ENCODE peak calls at places on chromosomes 5 and 9, in ten cellular contexts. G is GM12865; D is CD4-positive, CD25-positive, alpha-beta regulatory T cell; I is tibial nerve; X is spleen; P is GM23248; E is cardiac muscle cell; C is BJ; L is brain microvascular endothelial cell; N is fibroblast of the aortic adventitia. Q is an unnamed sample.

GRCh38 chr9:135512904-135513303 is 8.3 kb upstream of the LCN1 start:
- DNase-seq in D (no peak), C (no peak), X (no peak), L (no peak), G (no peak), P (no peak), E (no peak), I (no peak), N (no peak), Q (no peak)

GRCh38 chr9:114371343-114371985 is 16.3 kb downstream of the AKNA start:
- DNase-seq in N (no peak), X (no peak), D (no peak), I (no peak), E (no peak), L (no peak), P (no peak), C (no peak), G (no peak), Q (no peak)

GRCh38 chr5:14829396-14829795 is 42.2 kb downstream of the ANKH start:
- DNase-seq in L (no peak), I (no peak), P (peak), X (no peak), C (no peak), E (no peak), D (no peak), G (no peak), N (peak), Q (no peak)

GRCh38 chr5:38069360-38069759 is 189.0 kb upstream of the EGFLAM start:
- DNase-seq in N (no peak), E (no peak), C (no peak), G (no peak), X (no peak), L (no peak), P (peak), I (no peak), D (no peak), Q (peak)

GRCh38 chr5:150637245-150638052 is 3.0 kb upstream of the SYNPO start:
- DNase-seq in P (peak), C (peak), D (no peak), E (peak), L (peak), N (peak), I (no peak), X (no peak), G (no peak), Q (peak)

GRCh38 chr5:133952729-133953567 is 15.5 kb downstream of the C5orf15 start:
- DNase-seq in N (peak), G (no peak), X (no peak), I (peak), D (no peak), C (peak), L (peak), P (peak), E (no peak), Q (peak)

GRCh38 chr9:68904454-68904853 is 109.5 kb downstream of the PRKACG start:
- DNase-seq in C (no peak), P (no peak), I (no peak), L (no peak), G (peak), X (no peak), D (no peak), N (no peak), E (no peak), Q (no peak)

GRCh38 chr5:65037845-65038815 is 269.4 kb downstream of the CWC27 start:
- DNase-seq in L (no peak), D (no peak), E (no peak), G (no peak), P (peak), C (no peak), N (no peak), I (no peak), X (no peak), Q (peak)

GRCh38 chr5:116557669-116558271 is 16.9 kb downstream of the SEMA6A start:
- DNase-seq in X (no peak), D (no peak), C (no peak), G (peak), N (peak), P (peak), L (no peak), E (peak), I (peak), Q (peak)

GRCh38 chr5:181098642-181099452 is 32.1 kb downstream of the OR2V1 start:
- DNase-seq in D (no peak), P (peak), C (no peak), L (no peak), X (no peak), N (no peak), I (no peak), G (no peak), E (no peak), Q (no peak)

GRCh38 chr9:26166537-26166936 is 488.3 kb upstream of the TUSC1 start:
- DNase-seq in I (no peak), C (no peak), D (no peak), N (no peak), X (no peak), G (no peak), L (no peak), E (no peak), P (no peak), Q (no peak)

GRCh38 chr5:141420855-141421488 is at the start of gene PCDHGA11:
- DNase-seq in E (no peak), G (peak), X (no peak), I (peak), P (peak), C (no peak), L (peak), D (no peak), N (peak), Q (peak)

GRCh38 chr9:113476511-113476916 is 13.0 kb downstream of the RGS3 start:
- DNase-seq in I (no peak), G (no peak), C (no peak), E (no peak), L (no peak), P (no peak), X (no peak), N (no peak), D (no peak), Q (no peak)

GRCh38 chr5:141846031-141846430 is 32.2 kb downstream of the PCDH1 start:
- DNase-seq in L (peak), N (peak), I (no peak), X (no peak), E (peak), C (no peak), P (peak), G (no peak), D (no peak), Q (peak)

GRCh38 chr5:386432-387341 is 56.3 kb upstream of the EXOC3 start:
- DNase-seq in N (peak), I (no peak), P (no peak), L (no peak), X (no peak), D (no peak), E (no peak), G (no peak), C (no peak), Q (no peak)

DNA sequence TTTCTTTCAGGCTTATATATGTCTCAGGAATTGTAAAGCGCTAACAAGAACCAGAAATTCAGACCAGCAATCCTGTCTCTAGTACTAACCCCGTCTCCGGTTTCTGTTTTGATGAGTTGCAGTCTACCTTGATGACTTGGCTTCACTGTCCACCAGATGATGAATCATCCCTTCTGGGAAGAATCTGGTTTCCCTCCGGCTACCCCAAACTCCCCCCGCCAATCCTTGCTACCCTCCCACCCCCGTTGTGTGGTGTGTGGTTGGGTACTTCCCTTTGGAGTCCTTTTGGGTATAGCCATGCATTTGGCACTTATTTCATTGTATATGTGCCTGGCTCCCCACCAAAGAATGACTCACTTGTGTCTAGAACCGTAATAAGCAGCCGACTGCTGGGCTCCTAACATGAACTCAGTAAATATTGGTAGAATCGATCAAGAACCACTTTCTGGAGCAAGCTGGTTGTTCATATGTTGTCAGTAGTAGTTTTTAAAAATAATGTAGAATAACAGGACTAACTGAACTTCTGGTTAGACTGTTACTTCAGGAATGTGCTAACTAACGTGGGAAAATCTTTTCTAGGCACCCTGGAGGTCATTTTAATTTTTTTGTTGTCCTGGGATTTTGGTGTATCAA is 8.3 kb upstream of the TGFBI start:
- DNase-seq in D (no peak), N (peak), C (peak), P (peak), L (peak), X (no peak), G (no peak), E (no peak), I (peak), Q (peak)
- H3K4me3 ChIP-seq in D (no peak), N (no peak), C (no peak), P (peak), L (no peak), X (no peak), G (no peak), E (no peak), I (no peak), Q (no peak)

GRCh38 chr5:100550531-100551036 is 15.4 kb downstream of the FAM174A start:
- DNase-seq in P (peak), N (no peak), E (no peak), G (peak), L (no peak), C (no peak), X (no peak), I (no peak), D (no peak), Q (peak)

GRCh38 chr5:100542086-100542485 is 6.9 kb downstream of the FAM174A start:
- DNase-seq in N (no peak), C (no peak), P (peak), X (no peak), I (no peak), D (no peak), E (no peak), L (no peak), G (no peak), Q (peak)

GRCh38 chr5:100551183-100551582 is 16.0 kb downstream of the FAM174A start:
- DNase-seq in E (no peak), D (no peak), P (peak), I (no peak), N (no peak), X (no peak), G (no peak), L (no peak), C (no peak), Q (no peak)

GRCh38 chr5:100546041-100546440 is 10.9 kb downstream of the FAM174A start:
- DNase-seq in I (no peak), N (no peak), X (no peak), E (no peak), L (no peak), C (no peak), D (no peak), G (no peak), P (no peak), Q (no peak)
- H3K4me3 ChIP-seq in I (no peak), N (no peak), X (no peak), E (no peak), L (no peak), C (no peak), D (no peak), G (no peak), P (no peak), Q (no peak)

GRCh38 chr5:140267201-140267540 is 35.7 kb downstream of the PFDN1 start:
- DNase-seq in D (no peak), C (no peak), P (no peak), E (no peak), N (no peak), I (no peak), L (no peak), G (no peak), X (no peak), Q (no peak)
- H3K4me3 ChIP-seq in D (no peak), C (no peak), P (no peak), E (no peak), N (no peak), I (no peak), L (no peak), G (no peak), X (no peak), Q (no peak)

GRCh38 chr5:35826561-35826960 is 30.1 kb upstream of the IL7R start:
- DNase-seq in G (no peak), C (no peak), P (no peak), D (no peak), X (no peak), L (no peak), E (no peak), N (no peak), I (no peak), Q (no peak)
- H3K4me3 ChIP-seq in G (no peak), C (no peak), P (no peak), D (no peak), X (no peak), L (no peak), E (no peak), N (no peak), I (no peak), Q (no peak)

GRCh38 chr5:177349762-177350161 is 1.7 kb downstream of the LMAN2 start:
- DNase-seq in N (no peak), E (no peak), C (no peak), G (no peak), L (no peak), D (no peak), X (no peak), P (no peak), I (no peak), Q (no peak)
- H3K4me3 ChIP-seq in N (peak), E (peak), C (peak), G (peak), L (no peak), D (peak), X (peak), P (peak), I (no peak), Q (no peak)

DNA sequence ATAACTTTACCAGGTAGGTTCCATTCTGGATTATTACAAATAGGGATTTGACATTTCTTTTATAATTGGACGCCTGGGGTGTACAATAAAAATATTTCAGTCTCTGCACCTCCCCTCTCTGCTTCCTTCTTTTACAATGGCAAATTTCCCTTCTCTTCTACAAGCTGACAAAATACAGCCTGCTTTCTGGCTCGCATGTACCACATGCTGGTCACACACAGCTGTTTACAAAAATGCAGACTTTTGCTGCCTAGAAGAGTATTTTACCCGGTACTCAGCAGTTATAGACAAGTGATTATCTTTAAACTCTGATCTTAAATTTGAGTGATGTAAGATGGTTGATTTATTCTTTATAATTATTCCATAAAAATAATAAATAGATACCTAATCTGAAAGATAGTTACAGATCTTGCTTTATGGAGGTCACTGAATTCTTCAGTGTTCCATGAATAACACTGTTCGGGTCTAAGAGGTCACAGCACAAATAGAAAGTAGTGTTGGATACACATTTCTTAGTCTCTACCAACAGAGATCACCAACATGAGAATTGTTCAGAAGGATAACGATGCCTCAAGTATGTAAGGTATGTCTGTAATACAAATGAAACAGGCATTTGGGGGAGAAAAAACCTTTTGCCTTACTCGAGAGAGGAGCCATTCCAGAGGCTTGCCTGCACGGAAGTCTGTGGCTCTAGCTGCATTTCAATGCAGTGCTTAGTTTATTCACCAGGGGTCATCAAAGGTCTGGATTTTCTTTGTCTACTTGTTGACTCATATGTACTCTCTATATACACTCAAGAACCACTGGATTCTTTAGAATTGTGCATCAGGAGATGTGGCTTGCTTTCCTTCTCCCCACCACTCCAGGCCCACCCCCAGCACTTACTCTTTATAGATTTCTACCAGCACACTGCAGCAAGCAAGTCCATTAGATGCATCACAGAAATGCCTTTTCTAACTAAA is 206.6 kb upstream of the RFX3 start:
- DNase-seq in P (peak), C (peak), X (no peak), L (peak), G (peak), I (peak), D (no peak), E (peak), N (peak), Q (peak)
- H3K4me3 ChIP-seq in P (peak), C (no peak), X (no peak), L (peak), G (peak), I (no peak), D (peak), E (no peak), N (peak), Q (no peak)

GRCh38 chr9:14207352-14207995 is 106.5 kb downstream of the NFIB start:
- DNase-seq in P (no peak), I (no peak), L (no peak), N (no peak), D (no peak), C (no peak), G (peak), E (no peak), X (no peak), Q (no peak)

GRCh38 chr9:14205463-14205862 is 108.5 kb downstream of the NFIB start:
- DNase-seq in C (peak), G (no peak), X (no peak), I (no peak), P (peak), E (no peak), N (peak), D (no peak), L (peak), Q (peak)

GRCh38 chr9:14198049-14198448 is 115.9 kb downstream of the NFIB start:
- DNase-seq in G (no peak), E (no peak), C (no peak), N (peak), P (peak), X (no peak), L (no peak), D (no peak), I (no peak), Q (no peak)

GRCh38 chr9:14198544-14199510 is 115.1 kb downstream of the NFIB start:
- DNase-seq in N (peak), L (peak), E (no peak), P (peak), D (no peak), C (no peak), X (peak), I (peak), G (no peak), Q (peak)

GRCh38 chr9:14203366-14204056 is 110.4 kb downstream of the NFIB start:
- DNase-seq in X (no peak), C (no peak), P (peak), G (no peak), L (peak), I (no peak), D (no peak), E (no peak), N (peak), Q (no peak)
- H3K4me3 ChIP-seq in X (no peak), C (no peak), P (no peak), G (no peak), L (no peak), I (peak), D (no peak), E (no peak), N (no peak), Q (no peak)

GRCh38 chr5:60487466-60487865 is 212.5 kb downstream of the DEPDC1B start:
- DNase-seq in N (peak), G (no peak), E (no peak), L (peak), C (no peak), D (no peak), P (no peak), X (no peak), I (no peak), Q (no peak)
- H3K4me3 ChIP-seq in N (no peak), G (no peak), E (no peak), L (no peak), C (no peak), D (no peak), P (no peak), X (no peak), I (no peak), Q (peak)

GRCh38 chr5:3104446-3105047 is 353.1 kb upstream of the IRX2 start:
- DNase-seq in D (no peak), C (no peak), G (no peak), X (no peak), L (no peak), E (no peak), N (no peak), I (no peak), P (no peak), Q (no peak)
- H3K4me3 ChIP-seq in D (no peak), C (no peak), G (no peak), X (no peak), L (no peak), E (peak), N (no peak), I (no peak), P (no peak), Q (no peak)